ENCODE peak calls at places on chromosomes 11 and 22, in five cellular contexts. F is HEK293T; I is naive thymus-derived CD4-positive, alpha-beta T cell; Z is stimulated activated CD4-positive, alpha-beta T cell treated with anti-CD3 and anti-CD28 coated beads, Interleukin-15, amount 100 ng/mL, for 1 hour; L is activated naive CD8-positive, alpha-beta T cell treated with anti-CD3 and anti-CD28 coated beads, Interleukin-2, amount 50 U/mL, for 24 hours. D is an unnamed sample.

GRCh38 chr11:117830072-117830471 is 5.5 kb upstream of the FXYD2 start:
- DNase-seq in F (no peak), I (no peak), Z (no peak), L (no peak), D (no peak)

GRCh38 chr11:34439521-34440258 is 956 bp downstream of the CAT start:
- DNase-seq in F (no peak), I (no peak), Z (no peak), L (no peak), D (no peak)

GRCh38 chr11:126212089-126212660 is 593 bp downstream of the FAM118B start:
- DNase-seq in F (no peak), I (no peak), Z (no peak), L (no peak), D (no peak)

GRCh38 chr11:130738618-130739017 is 177.7 kb downstream of the SNX19 start:
- DNase-seq in F (no peak), I (no peak), Z (no peak), L (no peak), D (no peak)

GRCh38 chr11:120013325-120014250 is 124.3 kb downstream of the TRIM29 start:
- DNase-seq in F (peak), I (no peak), Z (no peak), L (peak), D (no peak)

GRCh38 chr11:34302046-34302921 is 55.5 kb downstream of the ABTB2 start:
- DNase-seq in F (no peak), I (no peak), Z (no peak), L (no peak), D (no peak)

GRCh38 chr11:87127131-87127530 is 89.4 kb downstream of the TMEM135 start:
- DNase-seq in F (peak), I (no peak), Z (no peak), L (no peak), D (no peak)

GRCh38 chr11:61118004-61118403 is 15.7 kb downstream of the CD5 start:
- DNase-seq in F (no peak), I (no peak), Z (no peak), L (no peak), D (no peak)

GRCh38 chr11:60847906-60848305 is 6.0 kb downstream of the CCDC86 start:
- DNase-seq in F (no peak), I (no peak), Z (no peak), L (no peak), D (no peak)

GRCh38 chr11:120170741-120171261 is 32.9 kb upstream of the TRIM29 start:
- DNase-seq in F (no peak), I (no peak), Z (no peak), L (no peak), D (no peak)

GRCh38 chr11:73950869-73951710 is at the start of gene DNAJB13:
- DNase-seq in F (peak), I (no peak), Z (no peak), L (peak), D (no peak)

GRCh38 chr22:24894220-24894975 is 52.1 kb downstream of the LHFPL7 start:
- DNase-seq in F (no peak), I (no peak), Z (no peak), L (no peak), D (no peak)

GRCh38 chr11:65593518-65594414 is 1.8 kb downstream of the KCNK7 start:
- DNase-seq in F (peak), I (no peak), Z (no peak), L (peak), D (no peak)

GRCh38 chr22:46848227-46848626 is 85.8 kb downstream of the TBC1D22A start:
- DNase-seq in F (no peak), I (no peak), Z (no peak), L (no peak), D (no peak)

GRCh38 chr11:98300777-98301176 is 720.0 kb upstream of the CNTN5 start:
- DNase-seq in F (no peak), I (no peak), Z (no peak), L (no peak), D (no peak)

GRCh38 chr11:64356498-64357411 is 2.2 kb upstream of the RPS6KA4 start:
- DNase-seq in F (peak), I (no peak), Z (no peak), L (peak), D (no peak)

GRCh38 chr11:102347526-102348331 is 715 bp downstream of the BIRC2 start:
- DNase-seq in F (peak), I (no peak), Z (no peak), L (no peak), D (no peak)

GRCh38 chr11:69301491-69302401 is 7.8 kb downstream of the MYEOV start:
- DNase-seq in F (no peak), I (no peak), Z (no peak), L (peak), D (no peak)

GRCh38 chr11:23988381-23989006 is 508.4 kb upstream of the LUZP2 start:
- DNase-seq in F (no peak), I (no peak), Z (no peak), L (no peak), D (no peak)

GRCh38 chr11:47254381-47254780 is 3.4 kb upstream of the NR1H3 start:
- DNase-seq in F (no peak), I (no peak), Z (no peak), L (no peak), D (no peak)

GRCh38 chr11:108340958-108341357 is 118.1 kb downstream of the ATM start:
- DNase-seq in F (no peak), I (no peak), Z (no peak), L (no peak), D (no peak)

GRCh38 chr11:67627394-67627787 is 2.3 kb downstream of the NUDT8 start:
- DNase-seq in F (no peak), I (no peak), Z (no peak), L (no peak), D (no peak)

GRCh38 chr22:23696326-23696851 is 5.6 kb downstream of the RGL4 start:
- DNase-seq in F (no peak), I (peak), Z (peak), L (peak), D (peak)

GRCh38 chr22:44578516-44579230 is 80.6 kb upstream of the RTL6 start:
- DNase-seq in F (no peak), I (no peak), Z (no peak), L (no peak), D (no peak)

GRCh38 chr11:96156379-96156722 is 186.6 kb downstream of the MAML2 start:
- DNase-seq in F (no peak), I (no peak), Z (no peak), L (no peak), D (no peak)

GRCh38 chr11:65870706-65871681 is 1.6 kb downstream of the EFEMP2 start:
- DNase-seq in F (no peak), I (no peak), Z (no peak), L (no peak), D (no peak)

D was measured in esophagus squamous epithelium.